ENCODE peak calls at places on chromosomes 13 and 19, in six cellular contexts. K is CD8-positive, alpha-beta memory T cell; J is right atrium auricular region; Z is CD8-positive, alpha-beta T cell; M is Peyer's patch; O is left lung. D is an unnamed sample.

GRCh38 chr19:31271569-31271911 is 77.7 kb downstream of the TSHZ3 start:
- DNase-seq in K (no peak), J (no peak), Z (no peak), M (no peak), O (no peak), D (no peak)

GRCh38 chr13:99871249-99871898 is 100.2 kb downstream of the ZIC5 start:
- DNase-seq in K (no peak), J (no peak), Z (no peak), M (no peak), O (no peak), D (no peak)

GRCh38 chr13:95734124-95734523 is 57.2 kb downstream of the DNAJC3 start:
- DNase-seq in K (no peak), J (no peak), Z (no peak), M (no peak), O (no peak), D (no peak)

GRCh38 chr19:10000171-10000826 is 10.0 kb downstream of the COL5A3 start:
- DNase-seq in K (peak; percentile 57), J (peak; percentile 59), Z (peak; percentile 68), M (peak; percentile 70), O (peak; percentile 59), D (no peak)

GRCh38 chr13:38908574-38908973 is 82.1 kb downstream of the STOML3 start:
- DNase-seq in K (no peak), J (no peak), Z (no peak), M (no peak), O (no peak), D (no peak)

GRCh38 chr13:75489502-75490263 is 7.7 kb upstream of the TBC1D4 start:
- DNase-seq in K (no peak), J (no peak), Z (no peak), M (no peak), O (peak; percentile 57), D (no peak)

GRCh38 chr19:44628793-44629192 is 14.9 kb upstream of the PVR start:
- DNase-seq in K (no peak), J (no peak), Z (no peak), M (no peak), O (no peak), D (no peak)

GRCh38 chr13:39603424-39603947 is 493 bp upstream of the LHFPL6 start:
- DNase-seq in K (no peak), J (no peak), Z (no peak), M (no peak), O (no peak), D (no peak)

GRCh38 chr13:38879278-38879677 is 111.4 kb downstream of the STOML3 start:
- DNase-seq in K (no peak), J (no peak), Z (no peak), M (no peak), O (no peak), D (no peak)

DNA sequence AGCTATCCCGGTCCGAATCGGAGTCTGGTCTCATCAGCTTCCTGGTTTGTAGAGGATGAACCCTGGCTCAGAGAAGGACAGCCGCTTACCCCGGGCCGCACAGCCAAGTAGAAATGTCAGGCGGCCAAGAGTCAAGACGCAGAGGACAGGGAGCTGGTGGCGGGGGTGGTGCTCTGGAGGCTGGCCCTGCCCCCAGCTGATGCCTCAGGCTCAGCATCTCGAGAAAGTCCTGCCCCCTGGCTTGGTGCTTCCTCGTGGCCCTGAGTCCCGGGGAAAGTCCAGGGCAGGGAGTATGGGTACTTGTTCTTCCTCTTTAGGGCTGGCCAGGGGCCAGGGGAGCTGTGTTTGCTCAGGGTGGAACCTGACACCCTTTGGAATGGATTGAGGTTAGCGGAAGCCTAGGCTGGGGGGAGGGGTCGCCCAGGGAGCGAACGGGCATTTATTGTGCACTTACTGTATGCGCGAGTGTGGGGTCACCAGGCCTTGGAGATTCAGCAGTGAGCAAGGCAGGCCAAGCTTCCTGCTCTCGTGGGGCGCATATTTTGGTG is 2.2 kb downstream of the TJP3 start:
- DNase-seq in K (no peak), J (peak; percentile 66), Z (no peak), M (peak; percentile 95), O (peak; percentile 94), D (no peak)
- H3K4me1 ChIP-seq in K (no peaks in the 10 kb centered on the region), J (no peaks in the 10 kb centered on the region), Z (no peaks in the 10 kb centered on the region), M (peaks cover 3% of the 10 kb centered on the region), O (no peaks in the 10 kb centered on the region), D (peaks cover 63% of the 10 kb centered on the region)

GRCh38 chr19:55406091-55406868 is 1.3 kb downstream of the UBE2S start:
- DNase-seq in K (no peak), J (no peak), Z (no peak), M (no peak), O (no peak), D (no peak)
- H3K4me1 ChIP-seq in K (peaks cover 22% of the 10 kb centered on the region), J (no peaks in the 10 kb centered on the region), Z (peaks cover 21% of the 10 kb centered on the region), M (peaks cover 6% of the 10 kb centered on the region), O (peaks cover 24% of the 10 kb centered on the region), D (peaks cover 31% of the 10 kb centered on the region)

GRCh38 chr13:23754506-23754905 is 134.7 kb downstream of the MIPEP start:
- DNase-seq in K (peak; percentile 3), J (no peak), Z (no peak), M (no peak), O (no peak), D (no peak)
- H3K4me1 ChIP-seq in K (no peaks in the 10 kb centered on the region), J (no peaks in the 10 kb centered on the region), Z (no peaks in the 10 kb centered on the region), M (no peaks in the 10 kb centered on the region), O (peaks cover 12% of the 10 kb centered on the region), D (peaks cover 9% of the 10 kb centered on the region)

DNA sequence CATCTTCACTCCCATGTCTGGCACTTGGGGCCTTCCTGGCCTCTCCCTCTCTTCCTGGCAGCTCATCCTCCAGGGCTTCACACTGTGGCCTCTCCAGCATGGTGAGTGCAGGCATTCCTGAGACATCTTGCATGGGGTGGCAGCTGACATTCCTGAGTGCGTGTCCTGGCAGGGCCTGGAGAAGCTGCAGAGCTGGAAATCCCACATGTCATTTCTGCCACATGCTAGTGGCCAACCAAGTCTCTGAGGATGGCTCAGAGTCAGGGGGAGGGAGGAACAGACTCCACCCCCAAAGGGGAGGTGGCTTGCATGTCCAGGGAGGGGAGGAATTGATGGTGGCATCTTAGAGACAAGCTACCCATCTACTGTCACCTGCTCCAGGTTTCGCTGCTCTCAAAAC is 41.6 kb upstream of the AMER2 start:
- DNase-seq in K (no peak), J (no peak), Z (no peak), M (no peak), O (no peak), D (no peak)
- H3K4me1 ChIP-seq in K (no peaks in the 10 kb centered on the region), J (no peaks in the 10 kb centered on the region), Z (no peaks in the 10 kb centered on the region), M (no peaks in the 10 kb centered on the region), O (no peaks in the 10 kb centered on the region), D (peaks cover 9% of the 10 kb centered on the region)

GRCh38 chr19:38691938-38692457 is 44.5 kb downstream of the ACTN4 start:
- DNase-seq in K (no peak), J (peak; percentile 85), Z (no peak), M (no peak), O (peak; percentile 58), D (no peak)

GRCh38 chr19:38687837-38688378 is 40.5 kb downstream of the ACTN4 start:
- DNase-seq in K (no peak), J (no peak), Z (no peak), M (no peak), O (no peak), D (no peak)

GRCh38 chr19:38690832-38691231 is 43.4 kb downstream of the ACTN4 start:
- DNase-seq in K (no peak), J (no peak), Z (no peak), M (no peak), O (no peak), D (no peak)

GRCh38 chr19:38692458-38693379 is 45.3 kb downstream of the ACTN4 start:
- DNase-seq in K (no peak), J (no peak), Z (no peak), M (no peak), O (no peak), D (no peak)

GRCh38 chr19:38690146-38690545 is 42.7 kb downstream of the ACTN4 start:
- DNase-seq in K (no peak), J (no peak), Z (no peak), M (no peak), O (no peak), D (no peak)
- H3K4me1 ChIP-seq in K (peaks cover 56% of the 10 kb centered on the region), J (peaks cover 3% of the 10 kb centered on the region), Z (peaks cover 45% of the 10 kb centered on the region), M (peaks cover 22% of the 10 kb centered on the region), O (peaks cover 98% of the 10 kb centered on the region), D (peaks cover 80% of the 10 kb centered on the region)

GRCh38 chr13:46659413-46660065 is 106.6 kb downstream of the LRCH1 start:
- DNase-seq in K (no peak), J (no peak), Z (no peak), M (no peak), O (no peak), D (no peak)

GRCh38 chr13:46660408-46660807 is 107.4 kb downstream of the LRCH1 start:
- DNase-seq in K (no peak), J (no peak), Z (no peak), M (no peak), O (no peak), D (no peak)

GRCh38 chr13:46654956-46655726 is 102.2 kb downstream of the LRCH1 start:
- DNase-seq in K (no peak), J (no peak), Z (no peak), M (no peak), O (no peak), D (no peak)

GRCh38 chr13:46655727-46656180 is 102.8 kb downstream of the LRCH1 start:
- DNase-seq in K (no peak), J (no peak), Z (no peak), M (no peak), O (no peak), D (no peak)

GRCh38 chr13:46656786-46657185 is 103.8 kb downstream of the LRCH1 start:
- DNase-seq in K (no peak), J (no peak), Z (no peak), M (no peak), O (no peak), D (no peak)
- H3K4me1 ChIP-seq in K (peaks cover 11% of the 10 kb centered on the region), J (no peaks in the 10 kb centered on the region), Z (peaks cover 14% of the 10 kb centered on the region), M (no peaks in the 10 kb centered on the region), O (peaks cover 30% of the 10 kb centered on the region), D (peaks cover 18% of the 10 kb centered on the region)

GRCh38 chr19:39160523-39160861 is 34.9 kb downstream of the PAK4 start:
- DNase-seq in K (no peak), J (peak; percentile 78), Z (no peak), M (no peak), O (no peak), D (no peak)
- H3K4me1 ChIP-seq in K (no peaks in the 10 kb centered on the region), J (no peaks in the 10 kb centered on the region), Z (no peaks in the 10 kb centered on the region), M (no peaks in the 10 kb centered on the region), O (peaks cover 65% of the 10 kb centered on the region), D (peaks cover 46% of the 10 kb centered on the region)